ENCODE peak calls at places on chromosome 17, in nine cellular contexts. V is stimulated activated CD8-positive, alpha-beta memory T cell treated with anti-CD3 and anti-CD28 coated beads, Interleukin-12 subunit alpha, Interleukin-12 subunit beta, amount 100 ng/mL, for 4 hours; O is cerebellar nuclear complex; H is Calu3; R is AG10803; I is OCI-LY7; D is activated T-cell treated with anti-CD3 and anti-CD28 coated beads, Interleukin-2, amount 50 U/mL, for 4 hours; U is NCI-H1048; E is T-helper 2 cell. Y is an unnamed sample.

GRCh38 chr17:1693339-1693738 is 8.7 kb upstream of the PRPF8 start:
- DNase-seq in I (no peak), E (no peak), O (no peak), R (no peak), U (no peak), V (no peak), D (no peak), H (no peak), Y (peak)

GRCh38 chr17:50274142-50274944 is at the start of gene TMEM92:
- DNase-seq in H (peak), E (no peak), D (no peak), O (no peak), R (no peak), U (no peak), V (no peak), I (no peak), Y (no peak)

GRCh38 chr17:83005639-83006038 is 73.8 kb upstream of the METRNL start:
- DNase-seq in U (no peak), I (no peak), E (no peak), V (no peak), H (no peak), R (no peak), D (no peak), O (no peak), Y (no peak)

GRCh38 chr17:17109896-17110295 is 67.6 kb downstream of the MPRIP start:
- DNase-seq in U (no peak), V (no peak), H (peak), O (no peak), R (no peak), D (no peak), E (peak), I (no peak), Y (no peak)

GRCh38 chr17:79086609-79087427 is 12.2 kb downstream of the ENGASE start:
- DNase-seq in R (no peak), O (no peak), I (no peak), U (no peak), E (no peak), V (no peak), H (no peak), D (no peak), Y (no peak)

GRCh38 chr17:30597776-30598288 is 120.6 kb downstream of the GOSR1 start:
- DNase-seq in I (no peak), D (no peak), O (no peak), H (no peak), E (no peak), R (no peak), V (no peak), U (no peak), Y (no peak)

GRCh38 chr17:67655478-67656148 is 62.1 kb upstream of the NOL11 start:
- DNase-seq in H (no peak), V (no peak), E (no peak), U (no peak), I (no peak), D (no peak), R (no peak), O (no peak), Y (no peak)

GRCh38 chr17:34155947-34156346 is 99.1 kb upstream of the CCL2 start:
- DNase-seq in I (no peak), E (no peak), H (no peak), D (no peak), U (no peak), O (no peak), R (no peak), V (no peak), Y (no peak)

GRCh38 chr17:1643293-1643998 is 2.1 kb downstream of the SCARF1 start:
- DNase-seq in H (peak), I (peak), D (peak), V (peak), E (peak), O (no peak), R (peak), U (peak), Y (no peak)

GRCh38 chr17:19286751-19287341 is 49.7 kb downstream of the EPN2 start:
- DNase-seq in R (no peak), O (peak), E (no peak), V (no peak), H (no peak), D (no peak), I (no peak), U (no peak), Y (no peak)

GRCh38 chr17:27807567-27808470 is 7.5 kb upstream of the NOS2 start:
- DNase-seq in H (peak), D (peak), U (no peak), O (no peak), V (peak), I (peak), E (peak), R (no peak), Y (no peak)

GRCh38 chr17:72928454-72929136 is 163.9 kb downstream of the SLC39A11 start:
- DNase-seq in D (no peak), R (no peak), I (no peak), U (no peak), V (no peak), H (peak), O (no peak), E (no peak), Y (no peak)

GRCh38 chr17:68763551-68763950 is 162.4 kb upstream of the FAM20A start:
- DNase-seq in R (peak), O (no peak), H (no peak), U (no peak), I (no peak), D (no peak), E (no peak), V (no peak), Y (no peak)

GRCh38 chr17:50768348-50768761 is 1.0 kb upstream of the ANKRD40CL start:
- DNase-seq in U (no peak), I (no peak), D (no peak), H (peak), O (no peak), R (no peak), V (no peak), E (no peak), Y (no peak)

GRCh38 chr17:80242505-80242904 is 18.1 kb upstream of the RNF213 start:
- DNase-seq in U (no peak), H (no peak), I (no peak), O (no peak), D (no peak), R (no peak), E (no peak), V (no peak), Y (no peak)

GRCh38 chr17:41733348-41734138 is 900 bp downstream of the HAP1 start:
- DNase-seq in U (no peak), H (no peak), D (no peak), R (no peak), I (no peak), O (no peak), V (no peak), E (no peak), Y (no peak)

GRCh38 chr17:74444406-74444805 is 12.5 kb downstream of the GPRC5C start:
- DNase-seq in H (no peak), V (no peak), D (no peak), I (no peak), O (no peak), U (no peak), E (no peak), R (no peak), Y (no peak)

GRCh38 chr17:17073627-17074521 is 31.6 kb downstream of the MPRIP start:
- DNase-seq in O (no peak), R (peak), E (no peak), D (no peak), U (no peak), V (no peak), I (no peak), H (no peak), Y (peak)

GRCh38 chr17:14011740-14012405 is 57.4 kb upstream of the COX10 start:
- DNase-seq in H (no peak), U (no peak), V (no peak), D (no peak), I (no peak), R (no peak), E (peak), O (no peak), Y (no peak)

GRCh38 chr17:68057531-68057952 is 22.0 kb downstream of the KPNA2 start:
- DNase-seq in V (peak), I (peak), O (no peak), D (peak), E (peak), H (peak), R (peak), U (no peak), Y (no peak)

GRCh38 chr17:74439691-74440567 is 8.0 kb downstream of the GPRC5C start:
- DNase-seq in I (no peak), H (no peak), R (no peak), V (no peak), D (no peak), E (no peak), O (no peak), U (no peak), Y (no peak)

GRCh38 chr17:32926183-32926582 is 1.8 kb upstream of the TMEM98 start:
- DNase-seq in O (no peak), I (no peak), D (no peak), R (no peak), H (no peak), E (no peak), V (no peak), U (no peak), Y (no peak)

GRCh38 chr17:80477647-80478478 is 1.5 kb upstream of the NPTX1 start:
- DNase-seq in O (peak), U (no peak), I (no peak), V (no peak), R (peak), D (peak), H (no peak), E (peak), Y (peak)

Y was measured in foreskin fibroblast.